ENCODE peak calls at places on chromosomes 4 and X, in ten cellular contexts. P is activated CD4-positive, CD25-positive, alpha-beta regulatory T cell treated with anti-CD3 and anti-CD28 coated beads, Interleukin-2, amount 50 U/mL, for 72 hours; K is stromal cell of bone marrow; Y is A549; J is Calu3; I is anterior cingulate cortex; M is LHCN-M2; U is CD14-positive monocyte; F is pulmonary artery endothelial cell; E is KBM-7. B is an unnamed sample.

GRCh38 chr4:55183926-55184599 is 58.7 kb upstream of the KDR start:
- DNase-seq in M (peak), F (peak), K (peak), P (no peak), I (no peak), Y (peak), U (no peak), J (peak), E (no peak), B (peak)

GRCh38 chr4:39931441-39931901 is 46.2 kb downstream of the PDS5A start:
- DNase-seq in F (no peak), M (no peak), P (no peak), Y (no peak), K (no peak), J (no peak), I (no peak), E (no peak), U (no peak), B (no peak)

GRCh38 chr4:143307536-143307935 is 29.1 kb upstream of the GAB1 start:
- DNase-seq in P (no peak), Y (no peak), E (no peak), I (no peak), F (no peak), U (no peak), K (no peak), M (no peak), J (no peak), B (no peak)

GRCh38 chr4:88866862-88867550 is 169.4 kb upstream of the NAP1L5 start:
- DNase-seq in F (peak), M (peak), E (no peak), Y (no peak), I (no peak), P (no peak), U (no peak), K (peak), J (no peak), B (no peak)

GRCh38 chr4:116400480-116400879 is 684.9 kb downstream of the TRAM1L1 start:
- DNase-seq in K (no peak), E (no peak), U (no peak), I (no peak), J (no peak), P (no peak), M (no peak), Y (no peak), F (no peak), B (peak)

GRCh38 chr4:152807294-152807829 is 27.6 kb downstream of the ARFIP1 start:
- DNase-seq in I (no peak), E (no peak), M (peak), Y (no peak), J (no peak), U (no peak), P (no peak), F (no peak), K (no peak), B (no peak)

GRCh38 chrX:107827852-107828251 is 2.2 kb downstream of the MID2 start:
- DNase-seq in K (no peak), U (no peak), P (no peak), Y (no peak), I (no peak), E (no peak), J (no peak), M (no peak), F (no peak), B (no peak)

GRCh38 chr4:132169660-132170059 is 979.4 kb upstream of the PCDH10 start:
- DNase-seq in J (no peak), Y (no peak), U (no peak), E (no peak), K (no peak), F (no peak), P (no peak), I (no peak), M (no peak), B (no peak)

GRCh38 chr4:26175016-26175786 is 145.6 kb upstream of the RBPJ start:
- DNase-seq in I (no peak), U (no peak), P (no peak), J (no peak), M (no peak), E (no peak), Y (no peak), F (no peak), K (no peak), B (no peak)

GRCh38 chrX:133838761-133839676 is 146.4 kb downstream of the GPC3 start:
- DNase-seq in F (peak), J (peak), I (no peak), Y (peak), M (peak), U (no peak), K (peak), P (no peak), E (peak), B (peak)

B was measured in HCT116.